ENCODE peak calls at places on chromosomes 12 and 14, in nine cellular contexts. S, G, K, P, Y, B, M, H and N are unnamed samples.

GRCh38 chr14:28577711-28578131 is 188.9 kb upstream of the FOXG1 start:
- DNase-seq in S (no peak), G (no peak), K (no peak), P (no peak), Y (no peak), B (no peak), M (no peak), H (no peak), N (no peak)

GRCh38 chr14:103504991-103505565 is 17.6 kb downstream of the CKB start:
- DNase-seq in S (no peak), G (no peak), K (peak), P (no peak), Y (no peak), B (no peak), M (no peak), H (no peak), N (no peak)

GRCh38 chr12:68406134-68406576 is 74.0 kb upstream of the MDM1 start:
- DNase-seq in S (no peak), G (peak), K (peak), P (no peak), Y (peak), B (peak), M (peak), H (peak), N (peak)

GRCh38 chr12:100753837-100754236 is 40.7 kb upstream of the ANO4 start:
- DNase-seq in S (no peak), G (no peak), K (no peak), P (no peak), Y (no peak), B (peak), M (no peak), H (no peak), N (no peak)

GRCh38 chr14:91607322-91608047 is 97.4 kb upstream of the PPP4R3A start:
- DNase-seq in S (no peak), G (no peak), K (no peak), P (no peak), Y (no peak), B (no peak), M (no peak), H (no peak), N (no peak)

GRCh38 chr12:71746983-71747611 is 7.6 kb upstream of the RAB21 start:
- DNase-seq in S (no peak), G (no peak), K (peak), P (peak), Y (no peak), B (peak), M (no peak), H (no peak), N (no peak)

GRCh38 chr14:34043627-34044372 is 92.9 kb upstream of the EGLN3 start:
- DNase-seq in S (no peak), G (no peak), K (no peak), P (peak), Y (no peak), B (no peak), M (no peak), H (no peak), N (no peak)

GRCh38 chr12:76830456-76830855 is 48.4 kb downstream of the CSRP2 start:
- DNase-seq in S (no peak), G (no peak), K (no peak), P (no peak), Y (no peak), B (peak), M (no peak), H (no peak), N (no peak)

GRCh38 chr12:124764451-124764850 is 99.2 kb downstream of the SCARB1 start:
- DNase-seq in S (no peak), G (no peak), K (no peak), P (no peak), Y (no peak), B (peak), M (no peak), H (no peak), N (no peak)

GRCh38 chr12:80531646-80532045 is 87.6 kb downstream of the PTPRQ start:
- DNase-seq in S (no peak), G (no peak), K (no peak), P (no peak), Y (no peak), B (no peak), M (no peak), H (no peak), N (no peak)

GRCh38 chr12:54678131-54678530 is 30.0 kb upstream of the DCD start:
- DNase-seq in S (no peak), G (no peak), K (no peak), P (no peak), Y (no peak), B (no peak), M (no peak), H (no peak), N (no peak)

GRCh38 chr12:27493260-27493935 is 30.6 kb upstream of the PPFIBP1 start:
- DNase-seq in S (no peak), G (no peak), K (no peak), P (no peak), Y (no peak), B (peak), M (no peak), H (no peak), N (no peak)

GRCh38 chr14:94548999-94549985 is 11.9 kb upstream of the SERPINA4 start:
- DNase-seq in S (peak), G (peak), K (no peak), P (no peak), Y (no peak), B (peak), M (no peak), H (peak), N (peak)

GRCh38 chr12:46401703-46402102 is 29.1 kb upstream of the SLC38A2 start:
- DNase-seq in S (no peak), G (no peak), K (peak), P (no peak), Y (no peak), B (peak), M (no peak), H (peak), N (no peak)

GRCh38 chr14:100605706-100606686 is 18.8 kb upstream of the BEGAIN start:
- DNase-seq in S (no peak), G (no peak), K (no peak), P (no peak), Y (peak), B (peak), M (no peak), H (no peak), N (no peak)

GRCh38 chr14:105030836-105031396 is 10.0 kb upstream of the CDCA4 start:
- DNase-seq in S (no peak), G (no peak), K (no peak), P (no peak), Y (no peak), B (no peak), M (no peak), H (peak), N (peak)

GRCh38 chr14:73815849-73816816 is 35.5 kb upstream of the PTGR2 start:
- DNase-seq in S (no peak), G (no peak), K (no peak), P (no peak), Y (no peak), B (peak), M (no peak), H (no peak), N (no peak)

GRCh38 chr14:50106178-50106577 is 10.2 kb downstream of the VCPKMT start:
- DNase-seq in S (no peak), G (no peak), K (no peak), P (no peak), Y (no peak), B (no peak), M (no peak), H (no peak), N (no peak)

GRCh38 chr14:76413962-76414665 is 38.2 kb downstream of the ESRRB start:
- DNase-seq in S (peak), G (no peak), K (no peak), P (no peak), Y (no peak), B (no peak), M (no peak), H (no peak), N (no peak)

GRCh38 chr14:77141592-77142288 is at the start of gene ZDHHC22:
- DNase-seq in S (no peak), G (no peak), K (no peak), P (no peak), Y (no peak), B (no peak), M (no peak), H (no peak), N (no peak)

GRCh38 chr12:88518863-88519403 is 61.3 kb downstream of the KITLG start:
- DNase-seq in S (no peak), G (no peak), K (no peak), P (no peak), Y (no peak), B (no peak), M (no peak), H (no peak), N (no peak)

DNA sequence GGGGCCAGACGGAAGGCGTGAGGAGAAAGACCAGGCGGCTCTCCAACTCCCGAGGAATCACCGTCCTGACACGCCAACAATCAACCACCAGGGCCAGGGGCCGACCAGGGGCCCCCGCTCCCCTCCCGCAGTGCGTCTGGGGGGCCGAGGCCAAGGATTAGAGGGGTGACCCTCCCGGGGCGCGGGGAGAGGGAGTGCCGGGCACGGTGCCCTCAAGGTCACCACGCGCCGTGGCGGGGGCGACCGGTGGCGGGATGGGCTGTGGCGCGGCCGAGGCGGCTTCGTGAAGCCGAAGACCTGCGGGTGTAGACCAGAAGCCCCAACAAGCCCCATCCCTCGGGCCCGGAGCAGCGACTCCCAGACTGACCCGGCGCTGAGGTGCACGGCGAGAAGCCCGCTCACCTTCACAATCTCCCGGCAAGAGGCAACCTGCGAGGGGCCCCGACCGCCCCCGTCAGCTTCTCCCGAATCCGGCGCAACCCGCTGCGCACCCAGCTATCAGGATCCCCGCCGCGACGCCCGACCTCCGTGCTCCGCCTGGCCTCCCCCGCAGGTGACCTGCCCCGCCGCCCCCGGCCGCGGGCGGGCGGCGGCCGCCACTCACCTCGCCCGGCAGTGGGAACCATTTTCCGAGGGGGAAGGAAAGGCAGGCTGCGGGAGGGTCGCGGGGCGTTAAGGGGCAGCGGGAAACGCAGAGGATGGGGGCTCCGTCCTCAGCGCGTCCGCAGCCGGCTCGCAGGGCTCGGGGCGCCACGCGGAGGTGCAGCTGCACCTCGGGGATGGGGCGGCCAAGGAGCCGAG is 446 bp downstream of the ATP2B1 start:
- DNase-seq in S (no peak), G (peak), K (peak), P (no peak), Y (peak), B (peak), M (no peak), H (peak), N (peak)
- H3K27ac ChIP-seq in S (peak), G (peak), K (peak), P (peak), Y (peak), B (peak), M (peak), H (peak), N (peak)

GRCh38 chr12:6826125-6826733 is 2.0 kb upstream of the P3H3 start:
- DNase-seq in S (no peak), G (no peak), K (no peak), P (no peak), Y (no peak), B (no peak), M (no peak), H (peak), N (no peak)

GRCh38 chr12:6824085-6824800 is 2.6 kb downstream of the GPR162 start:
- DNase-seq in S (no peak), G (no peak), K (no peak), P (no peak), Y (no peak), B (no peak), M (no peak), H (peak), N (no peak)

GRCh38 chr12:6823161-6824084 is 1.8 kb downstream of the GPR162 start:
- DNase-seq in S (no peak), G (no peak), K (no peak), P (no peak), Y (no peak), B (no peak), M (no peak), H (no peak), N (no peak)

GRCh38 chr12:6825398-6826124 is 2.6 kb upstream of the P3H3 start:
- DNase-seq in S (peak), G (peak), K (peak), P (peak), Y (peak), B (peak), M (no peak), H (peak), N (peak)

DNA sequence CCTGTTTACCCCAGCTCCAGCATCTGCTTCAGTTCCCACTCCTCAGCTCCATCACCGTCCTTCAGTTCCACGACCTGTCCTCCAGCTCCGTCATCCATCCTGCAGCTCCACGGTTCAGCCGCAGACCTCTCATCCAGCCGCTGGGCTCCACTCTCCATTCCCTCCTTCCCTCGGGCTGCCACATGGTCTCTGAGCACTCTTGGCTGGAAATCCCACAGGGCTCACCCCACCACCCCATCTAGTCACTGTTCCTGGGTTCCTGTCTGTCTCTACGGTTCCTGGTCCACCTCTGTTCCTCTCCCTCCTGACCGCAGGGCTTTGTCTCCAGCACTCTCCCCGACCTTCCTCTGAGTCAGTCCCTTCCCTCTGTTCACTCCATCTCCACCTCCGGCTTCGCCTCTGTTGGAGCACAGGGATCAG is 3.2 kb upstream of the P3H3 start:
- DNase-seq in S (no peak), G (no peak), K (no peak), P (no peak), Y (no peak), B (peak), M (no peak), H (no peak), N (no peak)
- H3K4me3 ChIP-seq in S (no peak), G (no peak), K (peak), P (no peak), Y (no peak), B (no peak), M (no peak), H (no peak), N (no peak)

DNA sequence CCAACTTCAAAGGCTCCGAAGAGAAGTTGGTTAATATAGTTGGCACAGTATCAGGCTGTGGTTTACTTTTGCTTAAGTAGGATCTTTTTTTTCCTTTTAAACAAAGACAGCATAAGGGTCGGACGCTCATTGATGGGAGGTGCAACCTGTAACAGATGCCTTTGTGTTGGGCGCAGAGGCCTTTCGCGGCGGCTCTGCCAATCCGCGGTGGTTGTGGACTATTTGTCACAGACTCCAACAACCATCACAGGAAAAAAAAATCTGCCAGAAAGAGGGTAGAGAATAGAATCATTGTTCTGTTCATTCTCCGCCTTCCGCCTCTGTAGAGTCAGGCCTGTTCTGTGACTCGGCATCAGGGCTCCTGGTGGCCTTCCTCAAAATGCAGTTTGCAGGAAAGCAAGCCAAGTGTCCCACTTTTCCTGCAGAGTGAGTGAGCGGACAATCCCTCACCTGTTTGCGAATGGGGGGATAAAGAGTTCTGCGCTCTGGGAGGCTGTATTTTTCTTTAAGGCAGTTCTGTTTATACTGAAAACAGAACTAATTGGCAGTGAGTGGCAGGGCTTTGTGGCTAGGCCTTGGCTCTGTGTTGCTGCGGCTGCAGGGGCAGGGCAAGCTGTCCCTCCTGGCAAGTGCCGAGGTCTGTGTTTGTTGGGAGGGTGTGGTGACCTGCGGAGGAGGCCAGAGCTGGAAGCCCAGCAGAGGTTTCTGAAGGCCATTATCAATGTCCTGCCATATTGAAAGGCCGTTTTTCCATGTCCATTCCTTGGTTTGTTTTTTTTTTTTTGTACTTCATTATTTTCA is 83.0 kb upstream of the PIWIL1 start:
- DNase-seq in S (peak), G (no peak), K (no peak), P (no peak), Y (no peak), B (no peak), M (no peak), H (no peak), N (no peak)
- H3K27ac ChIP-seq in S (no peak), G (no peak), K (no peak), P (no peak), Y (no peak), B (no peak), M (peak), H (no peak), N (no peak)

GRCh38 chr12:52964556-52965336 is 15.8 kb downstream of the KRT18 start:
- DNase-seq in S (no peak), G (no peak), K (no peak), P (no peak), Y (no peak), B (no peak), M (no peak), H (no peak), N (no peak)
- H3K4me3 ChIP-seq in S (no peak), G (no peak), K (peak), P (no peak), Y (peak), B (peak), M (peak), H (peak), N (peak)

GRCh38 chr14:102234331-102235264 is 70.4 kb downstream of the MOK start:
- DNase-seq in S (no peak), G (no peak), K (no peak), P (no peak), Y (no peak), B (no peak), M (no peak), H (no peak), N (no peak)
- H3K27ac ChIP-seq in S (no peak), G (peak), K (peak), P (no peak), Y (no peak), B (peak), M (no peak), H (peak), N (no peak)

DNA sequence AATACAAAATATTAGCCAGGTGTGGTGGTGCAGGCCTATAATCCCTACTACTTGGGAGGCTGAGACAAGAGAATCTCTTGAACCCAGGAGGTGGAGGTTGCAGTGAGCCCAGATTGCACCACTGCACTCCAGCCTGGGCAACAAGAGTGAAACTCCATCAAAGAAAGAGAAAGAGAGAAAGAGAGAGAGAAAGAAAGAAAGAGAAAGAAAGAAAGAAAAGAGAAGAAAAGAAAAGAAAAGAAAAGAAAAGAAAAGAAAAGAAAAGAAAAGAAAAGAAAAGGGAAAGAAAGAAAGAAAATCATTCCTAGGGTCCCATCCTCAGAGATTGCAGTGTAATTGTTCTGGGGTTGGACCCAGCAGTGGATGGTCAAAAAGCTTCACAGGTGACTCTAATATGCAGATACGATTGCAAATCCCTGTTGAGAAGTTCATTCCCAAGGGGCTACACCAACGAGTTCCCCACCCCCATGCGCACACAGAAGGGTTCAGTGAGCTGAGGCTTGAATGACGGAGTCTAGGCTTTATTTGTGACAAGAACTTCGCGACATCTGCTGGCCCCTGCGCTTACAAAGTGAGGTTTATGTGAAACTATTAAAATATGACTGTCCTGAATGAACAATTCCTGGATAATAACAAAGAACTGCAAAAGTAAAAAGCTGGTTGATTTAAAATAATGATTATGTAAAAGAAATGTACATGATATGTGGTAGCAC is 17.4 kb upstream of the RNASE12 start:
- DNase-seq in S (no peak), G (no peak), K (no peak), P (no peak), Y (no peak), B (no peak), M (no peak), H (no peak), N (no peak)
- H3K4me3 ChIP-seq in S (no peak), G (no peak), K (no peak), P (no peak), Y (no peak), B (no peak), M (no peak), H (no peak), N (no peak)

GRCh38 chr12:86265329-86265695 is 9.1 kb upstream of the MGAT4C start:
- DNase-seq in S (no peak), G (no peak), K (no peak), P (no peak), Y (no peak), B (no peak), M (no peak), H (no peak), N (no peak)

GRCh38 chr12:86261142-86261541 is 5.0 kb upstream of the MGAT4C start:
- DNase-seq in S (no peak), G (no peak), K (no peak), P (no peak), Y (no peak), B (peak), M (no peak), H (no peak), N (no peak)

GRCh38 chr12:86260183-86260582 is 4.0 kb upstream of the MGAT4C start:
- DNase-seq in S (no peak), G (no peak), K (no peak), P (no peak), Y (no peak), B (no peak), M (no peak), H (no peak), N (no peak)

GRCh38 chr12:86264451-86265328 is 8.5 kb upstream of the MGAT4C start:
- DNase-seq in S (no peak), G (peak), K (no peak), P (no peak), Y (peak), B (no peak), M (no peak), H (peak), N (peak)

DNA sequence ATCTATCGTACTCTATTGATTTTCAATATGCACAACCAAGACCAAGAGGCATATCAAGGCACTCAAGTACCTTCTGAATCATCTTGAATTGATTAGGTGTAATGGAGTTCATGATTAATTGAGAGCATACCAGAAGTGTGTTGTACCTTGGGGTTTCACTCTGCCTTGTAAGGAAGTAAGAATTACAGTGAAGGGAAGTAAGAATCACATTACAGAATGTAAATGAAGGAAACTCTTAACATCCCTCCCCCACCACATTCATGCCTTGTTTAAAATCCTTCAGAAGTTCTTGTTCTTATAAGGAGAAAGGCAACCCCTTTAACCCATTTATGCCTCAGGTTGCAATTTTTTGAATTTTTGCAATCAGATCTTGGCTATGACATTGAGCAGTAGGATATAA is 5.4 kb upstream of the MGAT4C start:
- DNase-seq in S (no peak), G (no peak), K (no peak), P (no peak), Y (no peak), B (no peak), M (no peak), H (no peak), N (no peak)
- H3K27ac ChIP-seq in S (no peak), G (no peak), K (no peak), P (no peak), Y (no peak), B (no peak), M (no peak), H (no peak), N (no peak)